ENCODE peak calls at places on chromosome 6, in nine cellular contexts. One of them, this sample, is unnamed.

GRCh38 chr6:129679250-129679649 is 30.7 kb downstream of the ARHGAP18 start:
- DNase-seq in Peyer's patch: no peak
- DNase-seq in ovary: no peak
- DNase-seq in OCI-LY7: no peak
- DNase-seq in GM23338: no peak
- DNase-seq in tibial nerve: no peak
- DNase-seq in heart left ventricle: no peak
- DNase-seq in WERI-Rb-1: no peak
- DNase-seq in HCT116: no peak
- DNase-seq in this sample: no peak

GRCh38 chr6:40953486-40953885 is 85.5 kb downstream of the UNC5CL start:
- DNase-seq in Peyer's patch: no peak
- DNase-seq in GM23338: no peak
- DNase-seq in HCT116: no peak
- DNase-seq in tibial nerve: no peak
- DNase-seq in OCI-LY7: no peak
- DNase-seq in WERI-Rb-1: no peak
- DNase-seq in ovary: no peak
- DNase-seq in heart left ventricle: no peak
- DNase-seq in this sample: no peak

GRCh38 chr6:169190144-169190584 is 63.5 kb downstream of the THBS2 start:
- DNase-seq in OCI-LY7: no peak
- DNase-seq in Peyer's patch: no peak
- DNase-seq in HCT116: no peak
- DNase-seq in tibial nerve: peak; percentile 61
- DNase-seq in WERI-Rb-1: no peak
- DNase-seq in ovary: peak; percentile 86
- DNase-seq in GM23338: no peak
- DNase-seq in heart left ventricle: peak; percentile 79
- DNase-seq in this sample: peak; percentile 61

GRCh38 chr6:36414481-36414880 is 27.0 kb upstream of the ETV7 start:
- DNase-seq in Peyer's patch: no peak
- DNase-seq in WERI-Rb-1: no peak
- DNase-seq in GM23338: no peak
- DNase-seq in OCI-LY7: no peak
- DNase-seq in tibial nerve: no peak
- DNase-seq in HCT116: no peak
- DNase-seq in ovary: no peak
- DNase-seq in heart left ventricle: no peak
- DNase-seq in this sample: no peak

GRCh38 chr6:112979830-112980229 is 632.7 kb downstream of the RFPL4B start:
- DNase-seq in OCI-LY7: no peak
- DNase-seq in heart left ventricle: peak; percentile 33
- DNase-seq in WERI-Rb-1: no peak
- DNase-seq in GM23338: no peak
- DNase-seq in tibial nerve: peak; percentile 17
- DNase-seq in HCT116: no peak
- DNase-seq in ovary: no peak
- DNase-seq in Peyer's patch: no peak
- DNase-seq in this sample: peak; percentile 82

GRCh38 chr6:108608453-108609275 is 47.9 kb downstream of the FOXO3 start:
- DNase-seq in WERI-Rb-1: peak; percentile 45
- DNase-seq in tibial nerve: no peak
- DNase-seq in OCI-LY7: no peak
- DNase-seq in GM23338: no peak
- DNase-seq in ovary: no peak
- DNase-seq in heart left ventricle: no peak
- DNase-seq in HCT116: no peak
- DNase-seq in Peyer's patch: no peak
- DNase-seq in this sample: no peak

GRCh38 chr6:168451805-168452204 is 10.8 kb downstream of the SMOC2 start:
- DNase-seq in heart left ventricle: no peak
- DNase-seq in ovary: no peak
- DNase-seq in WERI-Rb-1: no peak
- DNase-seq in Peyer's patch: no peak
- DNase-seq in tibial nerve: no peak
- DNase-seq in GM23338: peak; percentile 72
- DNase-seq in HCT116: no peak
- DNase-seq in OCI-LY7: no peak
- DNase-seq in this sample: no peak

GRCh38 chr6:113350521-113350920 is 506.6 kb upstream of the MARCKS start:
- DNase-seq in Peyer's patch: no peak
- DNase-seq in HCT116: no peak
- DNase-seq in heart left ventricle: no peak
- DNase-seq in tibial nerve: no peak
- DNase-seq in OCI-LY7: no peak
- DNase-seq in WERI-Rb-1: no peak
- DNase-seq in ovary: no peak
- DNase-seq in GM23338: no peak
- DNase-seq in this sample: no peak

GRCh38 chr6:100001915-100002388 is 7.9 kb upstream of the MCHR2 start:
- DNase-seq in ovary: no peak
- DNase-seq in HCT116: peak; percentile 29
- DNase-seq in heart left ventricle: peak; percentile 31
- DNase-seq in GM23338: peak; percentile 72
- DNase-seq in OCI-LY7: peak; percentile 58
- DNase-seq in tibial nerve: peak; percentile 25
- DNase-seq in WERI-Rb-1: peak; percentile 42
- DNase-seq in Peyer's patch: no peak
- DNase-seq in this sample: peak; percentile 12

GRCh38 chr6:21321076-21321475 is 272.5 kb upstream of the SOX4 start:
- DNase-seq in GM23338: no peak
- DNase-seq in WERI-Rb-1: no peak
- DNase-seq in tibial nerve: no peak
- DNase-seq in ovary: no peak
- DNase-seq in Peyer's patch: no peak
- DNase-seq in HCT116: no peak
- DNase-seq in heart left ventricle: no peak
- DNase-seq in OCI-LY7: no peak
- DNase-seq in this sample: no peak

GRCh38 chr6:152135755-152136448 is 328.4 kb downstream of the ESR1 start:
- DNase-seq in ovary: no peak
- DNase-seq in GM23338: no peak
- DNase-seq in heart left ventricle: no peak
- DNase-seq in OCI-LY7: no peak
- DNase-seq in WERI-Rb-1: no peak
- DNase-seq in Peyer's patch: no peak
- DNase-seq in HCT116: no peak
- DNase-seq in tibial nerve: no peak
- DNase-seq in this sample: no peak

GRCh38 chr6:168385380-168385779 is 55.6 kb upstream of the SMOC2 start:
- DNase-seq in ovary: no peak
- DNase-seq in WERI-Rb-1: no peak
- DNase-seq in Peyer's patch: no peak
- DNase-seq in tibial nerve: no peak
- DNase-seq in HCT116: no peak
- DNase-seq in heart left ventricle: no peak
- DNase-seq in GM23338: no peak
- DNase-seq in OCI-LY7: no peak
- DNase-seq in this sample: no peak

GRCh38 chr6:7129784-7130569 is 22.2 kb downstream of the RREB1 start:
- DNase-seq in ovary: no peak
- DNase-seq in WERI-Rb-1: peak; percentile 9
- DNase-seq in Peyer's patch: no peak
- DNase-seq in GM23338: no peak
- DNase-seq in HCT116: no peak
- DNase-seq in heart left ventricle: no peak
- DNase-seq in OCI-LY7: no peak
- DNase-seq in tibial nerve: no peak
- DNase-seq in this sample: no peak

GRCh38 chr6:104768906-104769305 is 90.8 kb downstream of the HACE1 start:
- DNase-seq in HCT116: no peak
- DNase-seq in WERI-Rb-1: no peak
- DNase-seq in tibial nerve: no peak
- DNase-seq in heart left ventricle: no peak
- DNase-seq in GM23338: no peak
- DNase-seq in Peyer's patch: no peak
- DNase-seq in ovary: no peak
- DNase-seq in OCI-LY7: no peak
- DNase-seq in this sample: no peak

GRCh38 chr6:33980176-33980805 is 165.6 kb downstream of the GRM4 start:
- DNase-seq in HCT116: no peak
- DNase-seq in tibial nerve: no peak
- DNase-seq in Peyer's patch: no peak
- DNase-seq in heart left ventricle: no peak
- DNase-seq in WERI-Rb-1: peak; percentile 21
- DNase-seq in GM23338: no peak
- DNase-seq in OCI-LY7: no peak
- DNase-seq in ovary: no peak
- DNase-seq in this sample: no peak

GRCh38 chr6:14601490-14601889 is 483.9 kb downstream of the CD83 start:
- DNase-seq in GM23338: no peak
- DNase-seq in OCI-LY7: no peak
- DNase-seq in HCT116: no peak
- DNase-seq in Peyer's patch: no peak
- DNase-seq in tibial nerve: no peak
- DNase-seq in ovary: no peak
- DNase-seq in WERI-Rb-1: no peak
- DNase-seq in heart left ventricle: no peak
- DNase-seq in this sample: no peak

DNA sequence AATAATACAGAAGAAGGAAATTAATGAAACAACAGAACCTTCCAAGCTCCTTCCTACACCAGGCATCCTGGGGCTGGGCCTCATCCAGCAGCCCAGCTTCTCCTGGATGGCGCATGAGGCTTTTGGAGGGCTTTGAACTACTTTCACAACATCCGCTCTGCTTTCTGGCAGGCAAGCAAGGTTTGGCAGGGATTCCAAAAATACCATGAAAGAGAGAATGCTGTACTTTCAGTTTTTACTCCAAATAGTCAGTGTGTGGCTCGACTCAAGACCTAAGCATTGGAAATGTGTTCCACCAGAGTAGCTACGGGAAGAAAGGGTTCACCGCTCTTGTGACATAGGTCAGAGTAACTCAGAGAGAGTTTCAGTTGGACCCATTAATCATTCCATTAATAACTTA is 125.4 kb downstream of the OPRM1 start:
- DNase-seq in OCI-LY7: no peak
- DNase-seq in GM23338: no peak
- DNase-seq in WERI-Rb-1: no peak
- DNase-seq in heart left ventricle: peak; percentile 34
- DNase-seq in tibial nerve: peak; percentile 72
- DNase-seq in ovary: peak; percentile 83
- DNase-seq in HCT116: no peak
- DNase-seq in Peyer's patch: no peak
- DNase-seq in this sample: no peak
- H3K27ac ChIP-seq in OCI-LY7: no peak overlapping the region
- H3K27ac ChIP-seq in GM23338: no peak overlapping the region
- H3K27ac ChIP-seq in WERI-Rb-1: no peak overlapping the region
- H3K27ac ChIP-seq in heart left ventricle: no peak overlapping the region
- H3K27ac ChIP-seq in tibial nerve: peak overlapping the region; percentile 52
- H3K27ac ChIP-seq in ovary: peak overlapping the region; percentile 21
- H3K27ac ChIP-seq in HCT116: no peak overlapping the region
- H3K27ac ChIP-seq in Peyer's patch: no peak overlapping the region
- H3K27ac ChIP-seq in this sample: no peak overlapping the region

GRCh38 chr6:30009113-30009512 is 52.0 kb upstream of the POLR1H start:
- DNase-seq in Peyer's patch: no peak
- DNase-seq in HCT116: no peak
- DNase-seq in ovary: no peak
- DNase-seq in heart left ventricle: no peak
- DNase-seq in WERI-Rb-1: no peak
- DNase-seq in tibial nerve: no peak
- DNase-seq in GM23338: no peak
- DNase-seq in OCI-LY7: no peak
- DNase-seq in this sample: no peak

GRCh38 chr6:30005482-30005881 is 55.6 kb upstream of the POLR1H start:
- DNase-seq in Peyer's patch: no peak
- DNase-seq in HCT116: no peak
- DNase-seq in ovary: no peak
- DNase-seq in heart left ventricle: no peak
- DNase-seq in OCI-LY7: no peak
- DNase-seq in tibial nerve: no peak
- DNase-seq in GM23338: no peak
- DNase-seq in WERI-Rb-1: no peak
- DNase-seq in this sample: no peak

GRCh38 chr6:30002871-30003270 is 58.2 kb upstream of the POLR1H start:
- DNase-seq in heart left ventricle: no peak
- DNase-seq in OCI-LY7: no peak
- DNase-seq in HCT116: no peak
- DNase-seq in ovary: no peak
- DNase-seq in tibial nerve: no peak
- DNase-seq in WERI-Rb-1: no peak
- DNase-seq in Peyer's patch: no peak
- DNase-seq in GM23338: no peak
- DNase-seq in this sample: no peak

GRCh38 chr6:30007132-30007764 is 53.8 kb upstream of the POLR1H start:
- DNase-seq in HCT116: no peak
- DNase-seq in WERI-Rb-1: peak; percentile 26
- DNase-seq in GM23338: peak; percentile 89
- DNase-seq in ovary: peak; percentile 31
- DNase-seq in Peyer's patch: no peak
- DNase-seq in heart left ventricle: peak; percentile 25
- DNase-seq in tibial nerve: no peak
- DNase-seq in OCI-LY7: no peak
- DNase-seq in this sample: peak; percentile 27

GRCh38 chr6:30006170-30007131 is 54.6 kb upstream of the POLR1H start:
- DNase-seq in OCI-LY7: no peak
- DNase-seq in WERI-Rb-1: no peak
- DNase-seq in Peyer's patch: peak; percentile 64
- DNase-seq in tibial nerve: peak; percentile 23
- DNase-seq in HCT116: no peak
- DNase-seq in GM23338: peak; percentile 53
- DNase-seq in heart left ventricle: peak; percentile 60
- DNase-seq in ovary: peak; percentile 61
- DNase-seq in this sample: peak; percentile 52
- H3K4me3 ChIP-seq in OCI-LY7: no peak overlapping the region
- H3K4me3 ChIP-seq in WERI-Rb-1: no peak overlapping the region
- H3K4me3 ChIP-seq in Peyer's patch: peak overlapping the region; percentile 45
- H3K4me3 ChIP-seq in tibial nerve: peak overlapping the region; percentile 55
- H3K4me3 ChIP-seq in HCT116: no peak overlapping the region
- H3K4me3 ChIP-seq in GM23338: peak overlapping the region; percentile 79
- H3K4me3 ChIP-seq in heart left ventricle: peak overlapping the region; percentile 71
- H3K4me3 ChIP-seq in ovary: peak overlapping the region; percentile 44
- H3K4me3 ChIP-seq in this sample: peak overlapping the region; percentile 92

DNA sequence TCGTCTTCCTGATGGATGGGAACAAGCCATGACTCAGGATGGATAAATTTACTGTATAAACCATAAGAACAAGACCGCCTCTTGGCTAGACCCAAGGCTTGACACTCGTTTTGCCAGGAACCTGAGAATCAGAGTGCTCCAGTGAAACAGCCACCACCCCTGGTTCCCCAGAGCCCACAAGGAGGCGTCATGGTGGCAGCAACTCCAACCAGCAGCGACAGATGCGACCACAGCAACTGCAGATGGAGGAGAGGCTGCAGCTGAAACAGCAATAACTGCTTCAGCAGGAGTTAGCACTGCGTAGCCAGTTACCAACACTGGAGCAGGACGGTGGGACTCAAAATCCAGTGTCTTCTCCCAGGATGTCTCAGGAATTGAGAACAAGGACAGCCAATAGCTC is 100.9 kb upstream of the SAMD5 start:
- DNase-seq in WERI-Rb-1: no peak
- DNase-seq in heart left ventricle: no peak
- DNase-seq in ovary: no peak
- DNase-seq in OCI-LY7: no peak
- DNase-seq in HCT116: no peak
- DNase-seq in GM23338: peak; percentile 40
- DNase-seq in Peyer's patch: no peak
- DNase-seq in tibial nerve: no peak
- DNase-seq in this sample: no peak
- TF ChIP-seq CTCF in WERI-Rb-1: no peak
- TF ChIP-seq CTCF in heart left ventricle: no peak
- TF ChIP-seq CTCF in ovary: no peak
- TF ChIP-seq CTCF in OCI-LY7: no peak
- TF ChIP-seq CTCF in HCT116: no peak
- TF ChIP-seq CTCF in GM23338: peak; percentile 72
- TF ChIP-seq CTCF in Peyer's patch: no peak
- TF ChIP-seq CTCF in tibial nerve: no peak
- TF ChIP-seq CTCF in this sample: no peak

GRCh38 chr6:84033523-84034451 is at the start of gene MRAP2:
- DNase-seq in HCT116: no peak
- DNase-seq in Peyer's patch: peak; percentile 75
- DNase-seq in WERI-Rb-1: peak; percentile 49
- DNase-seq in heart left ventricle: peak; percentile 32
- DNase-seq in ovary: no peak
- DNase-seq in tibial nerve: no peak
- DNase-seq in GM23338: peak; percentile 76
- DNase-seq in OCI-LY7: no peak
- DNase-seq in this sample: no peak
- H3K27ac ChIP-seq in HCT116: peak within 1 kb of the TSS; percentile 34
- H3K27ac ChIP-seq in Peyer's patch: no peak within 1 kb of the TSS
- H3K27ac ChIP-seq in WERI-Rb-1: no peak within 1 kb of the TSS
- H3K27ac ChIP-seq in heart left ventricle: no peak within 1 kb of the TSS
- H3K27ac ChIP-seq in ovary: no peak within 1 kb of the TSS
- H3K27ac ChIP-seq in tibial nerve: peak within 1 kb of the TSS; percentile 50
- H3K27ac ChIP-seq in GM23338: no peak within 1 kb of the TSS
- H3K27ac ChIP-seq in OCI-LY7: no peak within 1 kb of the TSS
- H3K27ac ChIP-seq in this sample: no peak within 1 kb of the TSS

This sample was measured in heart right ventricle.